ENCODE peak calls at places on chromosomes 7 and 10, in nine cellular contexts. H is activated T-helper 1 cell treated with anti-CD3 and anti-CD28 coated beads, Interleukin-12 subunit alpha, Interleukin-12 subunit beta, Interleukin-2, Interleukin-4 antibody, amounts not matched to agents 30 ng/mL and 10 ng/mL and 1 ng/mL, durations not matched to agents 14 hours and 24 hours and 36 hours; K is activated CD4-positive, alpha-beta memory T cell treated with anti-CD3 and anti-CD28 coated beads, Interleukin-2, amount 10 ng/mL, durations not matched to agents 7 days and 5 days; C is hypothalamus; Z is Daoy; O is astrocyte of the cerebellum; D is CD8-positive, alpha-beta T cell; J is GM18507; V is pancreas. F is an unnamed sample.

GRCh38 chr7:80257751-80258150 is 123.1 kb downstream of the GNAI1 start:
- DNase-seq in H (no peak), K (no peak), C (no peak), Z (no peak), O (no peak), D (no peak), J (no peak), V (no peak), F (no peak)

GRCh38 chr10:89838002-89838615 is 136.7 kb downstream of the KIF20B start:
- DNase-seq in H (no peak), K (no peak), C (no peak), Z (no peak), O (no peak), D (no peak), J (no peak), V (no peak), F (no peak)

GRCh38 chr7:99752354-99752753 is 17.4 kb upstream of the CYP3A7 start:
- DNase-seq in H (no peak), K (no peak), C (no peak), Z (peak), O (no peak), D (no peak), J (no peak), V (peak), F (no peak)

GRCh38 chr7:138691166-138691565 is 10.0 kb downstream of the SVOPL start:
- DNase-seq in H (no peak), K (no peak), C (no peak), Z (no peak), O (no peak), D (no peak), J (no peak), V (no peak), F (no peak)

GRCh38 chr10:26025500-26025899 is 91.5 kb downstream of the MYO3A start:
- DNase-seq in H (no peak), K (no peak), C (no peak), Z (no peak), O (no peak), D (no peak), J (no peak), V (no peak), F (no peak)

GRCh38 chr10:126839094-126839761 is 66.0 kb upstream of the DOCK1 start:
- DNase-seq in H (no peak), K (no peak), C (peak), Z (no peak), O (no peak), D (no peak), J (no peak), V (peak), F (no peak)

GRCh38 chr7:110801502-110801901 is 289.4 kb upstream of the LRRN3 start:
- DNase-seq in H (no peak), K (no peak), C (no peak), Z (no peak), O (no peak), D (no peak), J (no peak), V (no peak), F (no peak)

GRCh38 chr7:129845972-129846327 is 106.8 kb downstream of the UBE2H start:
- DNase-seq in H (no peak), K (no peak), C (no peak), Z (peak), O (peak), D (no peak), J (no peak), V (no peak), F (no peak)

GRCh38 chr7:102426268-102427031 is 6.9 kb upstream of the ORAI2 start:
- DNase-seq in H (peak), K (peak), C (no peak), Z (no peak), O (no peak), D (peak), J (no peak), V (no peak), F (no peak)

GRCh38 chr7:816751-817671 is 15.3 kb upstream of the SUN1 start:
- DNase-seq in H (peak), K (peak), C (no peak), Z (peak), O (no peak), D (peak), J (no peak), V (peak), F (no peak)

GRCh38 chr7:22612776-22613175 is 112.8 kb upstream of the STEAP1B start:
- DNase-seq in H (no peak), K (no peak), C (no peak), Z (no peak), O (no peak), D (no peak), J (no peak), V (no peak), F (no peak)

GRCh38 chr7:135664046-135664589 is 1.8 kb downstream of the STMP1 start:
- DNase-seq in H (no peak), K (no peak), C (no peak), Z (peak), O (no peak), D (no peak), J (no peak), V (no peak), F (no peak)

GRCh38 chr10:52621635-52622079 is 150.9 kb downstream of the MBL2 start:
- DNase-seq in H (no peak), K (no peak), C (no peak), Z (no peak), O (no peak), D (no peak), J (no peak), V (no peak), F (no peak)

GRCh38 chr10:88553116-88553752 is 29.9 kb downstream of the RNLS start:
- DNase-seq in H (peak), K (peak), C (no peak), Z (peak), O (peak), D (peak), J (peak), V (no peak), F (peak)

GRCh38 chr7:139955098-139955820 is 107.5 kb downstream of the PARP12 start:
- DNase-seq in H (no peak), K (no peak), C (no peak), Z (no peak), O (no peak), D (no peak), J (no peak), V (no peak), F (no peak)

GRCh38 chr7:22443370-22444180 is 56.4 kb downstream of the STEAP1B start:
- DNase-seq in H (no peak), K (no peak), C (no peak), Z (peak), O (no peak), D (no peak), J (no peak), V (no peak), F (no peak)

GRCh38 chr10:30503700-30504462 is 69.9 kb downstream of the MAP3K8 start:
- DNase-seq in H (no peak), K (no peak), C (no peak), Z (no peak), O (no peak), D (no peak), J (no peak), V (no peak), F (no peak)

GRCh38 chr7:138105216-138105615 is 29.0 kb downstream of the AKR1D1 start:
- DNase-seq in H (no peak), K (no peak), C (no peak), Z (peak), O (no peak), D (no peak), J (no peak), V (no peak), F (no peak)

GRCh38 chr10:15238553-15239335 is 70.3 kb upstream of the NMT2 start:
- DNase-seq in H (no peak), K (no peak), C (no peak), Z (peak), O (no peak), D (no peak), J (no peak), V (no peak), F (no peak)

GRCh38 chr10:30070001-30070759 is 10.8 kb upstream of the JCAD start:
- DNase-seq in H (no peak), K (no peak), C (no peak), Z (no peak), O (no peak), D (no peak), J (no peak), V (no peak), F (no peak)

GRCh38 chr10:14487511-14487909 is 156.8 kb upstream of the FRMD4A start:
- DNase-seq in H (no peak), K (no peak), C (no peak), Z (no peak), O (no peak), D (no peak), J (no peak), V (no peak), F (no peak)

GRCh38 chr10:75100764-75101291 is 10.6 kb upstream of the SAMD8 start:
- DNase-seq in H (no peak), K (no peak), C (no peak), Z (no peak), O (no peak), D (no peak), J (no peak), V (no peak), F (no peak)

GRCh38 chr10:23472181-23472580 is 33.3 kb downstream of the OTUD1 start:
- DNase-seq in H (no peak), K (no peak), C (no peak), Z (no peak), O (no peak), D (no peak), J (no peak), V (no peak), F (no peak)

GRCh38 chr10:11478807-11479206 is 132.6 kb downstream of the USP6NL start:
- DNase-seq in H (no peak), K (no peak), C (no peak), Z (no peak), O (no peak), D (no peak), J (no peak), V (no peak), F (no peak)

F was measured in tibial nerve.